ENCODE peak calls at places on chromosome 22, in seven cellular contexts. One of them, this sample, is unnamed.
A peak's percentile ranks its signal among the peaks of the same experiment; 100 is the strongest.

GRCh38 chr22:24807284-24807950 is 1.4 kb downstream of the SGSM1 start:
- DNase-seq in tibial nerve: peak; percentile 51
- DNase-seq in uterus: peak; percentile 20
- DNase-seq in activated naive CD4-positive, alpha-beta T cell treated with anti-CD3 and anti-CD28 coated beads, Interleukin-2, amount 50 U/mL, for 16 hours: no peak
- DNase-seq in T-cell: no peak
- DNase-seq in NCI-H1417: no peak
- DNase-seq in substantia nigra: no peak
- DNase-seq in this sample: no peak

GRCh38 chr22:32542332-32543019 is 67.9 kb downstream of the FBXO7 start:
- DNase-seq in tibial nerve: peak; percentile 40
- DNase-seq in uterus: peak; percentile 79
- DNase-seq in activated naive CD4-positive, alpha-beta T cell treated with anti-CD3 and anti-CD28 coated beads, Interleukin-2, amount 50 U/mL, for 16 hours: no peak
- DNase-seq in T-cell: no peak
- DNase-seq in NCI-H1417: no peak
- DNase-seq in substantia nigra: no peak
- DNase-seq in this sample: peak; percentile 91

GRCh38 chr22:36409911-36410756 is 22.4 kb upstream of the MYH9 start:
- DNase-seq in tibial nerve: no peak
- DNase-seq in uterus: peak; percentile 27
- DNase-seq in activated naive CD4-positive, alpha-beta T cell treated with anti-CD3 and anti-CD28 coated beads, Interleukin-2, amount 50 U/mL, for 16 hours: peak; percentile 69
- DNase-seq in T-cell: peak; percentile 53
- DNase-seq in NCI-H1417: peak; percentile 95
- DNase-seq in substantia nigra: no peak
- DNase-seq in this sample: no peak

GRCh38 chr22:49104434-49104833 is 723.2 kb downstream of the BRD1 start:
- DNase-seq in tibial nerve: no peak
- DNase-seq in uterus: no peak
- DNase-seq in activated naive CD4-positive, alpha-beta T cell treated with anti-CD3 and anti-CD28 coated beads, Interleukin-2, amount 50 U/mL, for 16 hours: no peak
- DNase-seq in T-cell: no peak
- DNase-seq in NCI-H1417: no peak
- DNase-seq in substantia nigra: no peak
- DNase-seq in this sample: no peak

GRCh38 chr22:49918911-49919881 is 762 bp downstream of the CRELD2 start:
- DNase-seq in tibial nerve: no peak
- DNase-seq in uterus: peak; percentile 41
- DNase-seq in activated naive CD4-positive, alpha-beta T cell treated with anti-CD3 and anti-CD28 coated beads, Interleukin-2, amount 50 U/mL, for 16 hours: no peak
- DNase-seq in T-cell: no peak
- DNase-seq in NCI-H1417: no peak
- DNase-seq in substantia nigra: no peak
- DNase-seq in this sample: no peak

GRCh38 chr22:38531251-38531956 is 25.3 kb upstream of the DDX17 start:
- DNase-seq in tibial nerve: no peak
- DNase-seq in uterus: no peak
- DNase-seq in activated naive CD4-positive, alpha-beta T cell treated with anti-CD3 and anti-CD28 coated beads, Interleukin-2, amount 50 U/mL, for 16 hours: no peak
- DNase-seq in T-cell: no peak
- DNase-seq in NCI-H1417: no peak
- DNase-seq in substantia nigra: no peak
- DNase-seq in this sample: no peak

GRCh38 chr22:39216143-39216490 is 28.7 kb downstream of the PDGFB start:
- DNase-seq in tibial nerve: no peak
- DNase-seq in uterus: no peak
- DNase-seq in activated naive CD4-positive, alpha-beta T cell treated with anti-CD3 and anti-CD28 coated beads, Interleukin-2, amount 50 U/mL, for 16 hours: no peak
- DNase-seq in T-cell: no peak
- DNase-seq in NCI-H1417: no peak
- DNase-seq in substantia nigra: no peak
- DNase-seq in this sample: no peak

GRCh38 chr22:17547995-17548755 is 15.1 kb upstream of the SLC25A18 start:
- DNase-seq in tibial nerve: no peak
- DNase-seq in uterus: no peak
- DNase-seq in activated naive CD4-positive, alpha-beta T cell treated with anti-CD3 and anti-CD28 coated beads, Interleukin-2, amount 50 U/mL, for 16 hours: no peak
- DNase-seq in T-cell: no peak
- DNase-seq in NCI-H1417: no peak
- DNase-seq in substantia nigra: no peak
- DNase-seq in this sample: no peak

GRCh38 chr22:26559961-26560575 is 29.9 kb downstream of the TPST2 start:
- DNase-seq in tibial nerve: no peak
- DNase-seq in uterus: no peak
- DNase-seq in activated naive CD4-positive, alpha-beta T cell treated with anti-CD3 and anti-CD28 coated beads, Interleukin-2, amount 50 U/mL, for 16 hours: no peak
- DNase-seq in T-cell: no peak
- DNase-seq in NCI-H1417: no peak
- DNase-seq in substantia nigra: no peak
- DNase-seq in this sample: no peak

GRCh38 chr22:27381960-27382742 is 419.4 kb downstream of the MN1 start:
- DNase-seq in tibial nerve: no peak
- DNase-seq in uterus: no peak
- DNase-seq in activated naive CD4-positive, alpha-beta T cell treated with anti-CD3 and anti-CD28 coated beads, Interleukin-2, amount 50 U/mL, for 16 hours: no peak
- DNase-seq in T-cell: no peak
- DNase-seq in NCI-H1417: no peak
- DNase-seq in substantia nigra: no peak
- DNase-seq in this sample: no peak

GRCh38 chr22:37499006-37499707 is 13.0 kb upstream of the MFNG start:
- DNase-seq in tibial nerve: no peak
- DNase-seq in uterus: no peak
- DNase-seq in activated naive CD4-positive, alpha-beta T cell treated with anti-CD3 and anti-CD28 coated beads, Interleukin-2, amount 50 U/mL, for 16 hours: no peak
- DNase-seq in T-cell: no peak
- DNase-seq in NCI-H1417: no peak
- DNase-seq in substantia nigra: no peak
- DNase-seq in this sample: no peak

GRCh38 chr22:42269407-42270177 is 861 bp downstream of the TCF20 start:
- DNase-seq in tibial nerve: no peak
- DNase-seq in uterus: peak; percentile 40
- DNase-seq in activated naive CD4-positive, alpha-beta T cell treated with anti-CD3 and anti-CD28 coated beads, Interleukin-2, amount 50 U/mL, for 16 hours: peak; percentile 73
- DNase-seq in T-cell: peak; percentile 52
- DNase-seq in NCI-H1417: peak; percentile 8
- DNase-seq in substantia nigra: no peak
- DNase-seq in this sample: peak; percentile 49

GRCh38 chr22:27597703-27598444 is 203.7 kb downstream of the MN1 start:
- DNase-seq in tibial nerve: no peak
- DNase-seq in uterus: no peak
- DNase-seq in activated naive CD4-positive, alpha-beta T cell treated with anti-CD3 and anti-CD28 coated beads, Interleukin-2, amount 50 U/mL, for 16 hours: no peak
- DNase-seq in T-cell: no peak
- DNase-seq in NCI-H1417: no peak
- DNase-seq in substantia nigra: no peak
- DNase-seq in this sample: no peak

GRCh38 chr22:31490496-31490925 is 869 bp upstream of the EIF4ENIF1 start:
- DNase-seq in tibial nerve: peak; percentile 34
- DNase-seq in uterus: no peak
- DNase-seq in activated naive CD4-positive, alpha-beta T cell treated with anti-CD3 and anti-CD28 coated beads, Interleukin-2, amount 50 U/mL, for 16 hours: peak; percentile 49
- DNase-seq in T-cell: peak; percentile 36
- DNase-seq in NCI-H1417: no peak
- DNase-seq in substantia nigra: peak; percentile 13
- DNase-seq in this sample: peak; percentile 43

GRCh38 chr22:23166841-23167610 is 13.3 kb upstream of the BCR start:
- DNase-seq in tibial nerve: no peak
- DNase-seq in uterus: no peak
- DNase-seq in activated naive CD4-positive, alpha-beta T cell treated with anti-CD3 and anti-CD28 coated beads, Interleukin-2, amount 50 U/mL, for 16 hours: no peak
- DNase-seq in T-cell: no peak
- DNase-seq in NCI-H1417: peak; percentile 54
- DNase-seq in substantia nigra: no peak
- DNase-seq in this sample: peak; percentile 73

GRCh38 chr22:31284241-31284745 is 8.0 kb downstream of the PIK3IP1 start:
- DNase-seq in tibial nerve: no peak
- DNase-seq in uterus: no peak
- DNase-seq in activated naive CD4-positive, alpha-beta T cell treated with anti-CD3 and anti-CD28 coated beads, Interleukin-2, amount 50 U/mL, for 16 hours: no peak
- DNase-seq in T-cell: no peak
- DNase-seq in NCI-H1417: no peak
- DNase-seq in substantia nigra: no peak
- DNase-seq in this sample: no peak

GRCh38 chr22:38175206-38176118 is 6.2 kb downstream of the PLA2G6 start:
- DNase-seq in tibial nerve: no peak
- DNase-seq in uterus: no peak
- DNase-seq in activated naive CD4-positive, alpha-beta T cell treated with anti-CD3 and anti-CD28 coated beads, Interleukin-2, amount 50 U/mL, for 16 hours: no peak
- DNase-seq in T-cell: no peak
- DNase-seq in NCI-H1417: no peak
- DNase-seq in substantia nigra: no peak
- DNase-seq in this sample: no peak

GRCh38 chr22:39545310-39546063 is 12.9 kb upstream of the RPS19BP1 start:
- DNase-seq in tibial nerve: no peak
- DNase-seq in uterus: no peak
- DNase-seq in activated naive CD4-positive, alpha-beta T cell treated with anti-CD3 and anti-CD28 coated beads, Interleukin-2, amount 50 U/mL, for 16 hours: peak; percentile 69
- DNase-seq in T-cell: peak; percentile 55
- DNase-seq in NCI-H1417: no peak
- DNase-seq in substantia nigra: no peak
- DNase-seq in this sample: no peak

GRCh38 chr22:32482708-32483107 is 8.1 kb downstream of the FBXO7 start:
- DNase-seq in tibial nerve: no peak
- DNase-seq in uterus: no peak
- DNase-seq in activated naive CD4-positive, alpha-beta T cell treated with anti-CD3 and anti-CD28 coated beads, Interleukin-2, amount 50 U/mL, for 16 hours: peak; percentile 39
- DNase-seq in T-cell: no peak
- DNase-seq in NCI-H1417: no peak
- DNase-seq in substantia nigra: no peak
- DNase-seq in this sample: no peak

GRCh38 chr22:30882974-30883533 is 85.5 kb downstream of the MORC2 start:
- DNase-seq in tibial nerve: no peak
- DNase-seq in uterus: no peak
- DNase-seq in activated naive CD4-positive, alpha-beta T cell treated with anti-CD3 and anti-CD28 coated beads, Interleukin-2, amount 50 U/mL, for 16 hours: no peak
- DNase-seq in T-cell: no peak
- DNase-seq in NCI-H1417: no peak
- DNase-seq in substantia nigra: no peak
- DNase-seq in this sample: no peak

GRCh38 chr22:16845465-16845864 is 20.3 kb upstream of the XKR3 start:
- DNase-seq in tibial nerve: no peak
- DNase-seq in uterus: no peak
- DNase-seq in activated naive CD4-positive, alpha-beta T cell treated with anti-CD3 and anti-CD28 coated beads, Interleukin-2, amount 50 U/mL, for 16 hours: no peak
- DNase-seq in T-cell: no peak
- DNase-seq in NCI-H1417: no peak
- DNase-seq in substantia nigra: no peak
- DNase-seq in this sample: no peak

GRCh38 chr22:32866953-32867352 is 65.4 kb downstream of the TIMP3 start:
- DNase-seq in tibial nerve: no peak
- DNase-seq in uterus: no peak
- DNase-seq in activated naive CD4-positive, alpha-beta T cell treated with anti-CD3 and anti-CD28 coated beads, Interleukin-2, amount 50 U/mL, for 16 hours: no peak
- DNase-seq in T-cell: no peak
- DNase-seq in NCI-H1417: no peak
- DNase-seq in substantia nigra: no peak
- DNase-seq in this sample: no peak

GRCh38 chr22:17888855-17889254 is 114.6 kb upstream of the BID start:
- DNase-seq in tibial nerve: no peak
- DNase-seq in uterus: no peak
- DNase-seq in activated naive CD4-positive, alpha-beta T cell treated with anti-CD3 and anti-CD28 coated beads, Interleukin-2, amount 50 U/mL, for 16 hours: no peak
- DNase-seq in T-cell: no peak
- DNase-seq in NCI-H1417: no peak
- DNase-seq in substantia nigra: no peak
- DNase-seq in this sample: no peak

GRCh38 chr22:39839917-39840510 is 53.5 kb downstream of the ENTHD1 start:
- DNase-seq in tibial nerve: no peak
- DNase-seq in uterus: no peak
- DNase-seq in activated naive CD4-positive, alpha-beta T cell treated with anti-CD3 and anti-CD28 coated beads, Interleukin-2, amount 50 U/mL, for 16 hours: peak; percentile 47
- DNase-seq in T-cell: no peak
- DNase-seq in NCI-H1417: no peak
- DNase-seq in substantia nigra: no peak
- DNase-seq in this sample: no peak

GRCh38 chr22:29450222-29450621 is 11.8 kb downstream of the RFPL1 start:
- DNase-seq in tibial nerve: no peak
- DNase-seq in uterus: no peak
- DNase-seq in activated naive CD4-positive, alpha-beta T cell treated with anti-CD3 and anti-CD28 coated beads, Interleukin-2, amount 50 U/mL, for 16 hours: no peak
- DNase-seq in T-cell: no peak
- DNase-seq in NCI-H1417: no peak
- DNase-seq in substantia nigra: no peak
- DNase-seq in this sample: no peak

GRCh38 chr22:23896166-23896522 is 2.0 kb downstream of the MIF start:
- DNase-seq in tibial nerve: no peak
- DNase-seq in uterus: no peak
- DNase-seq in activated naive CD4-positive, alpha-beta T cell treated with anti-CD3 and anti-CD28 coated beads, Interleukin-2, amount 50 U/mL, for 16 hours: no peak
- DNase-seq in T-cell: no peak
- DNase-seq in NCI-H1417: no peak
- DNase-seq in substantia nigra: no peak
- DNase-seq in this sample: no peak

GRCh38 chr22:41215926-41216325 is 10.8 kb downstream of the L3MBTL2 start:
- DNase-seq in tibial nerve: no peak
- DNase-seq in uterus: no peak
- DNase-seq in activated naive CD4-positive, alpha-beta T cell treated with anti-CD3 and anti-CD28 coated beads, Interleukin-2, amount 50 U/mL, for 16 hours: no peak
- DNase-seq in T-cell: no peak
- DNase-seq in NCI-H1417: no peak
- DNase-seq in substantia nigra: no peak
- DNase-seq in this sample: no peak

GRCh38 chr22:24289138-24289537 is 18.5 kb downstream of the SPECC1L start:
- DNase-seq in tibial nerve: no peak
- DNase-seq in uterus: no peak
- DNase-seq in activated naive CD4-positive, alpha-beta T cell treated with anti-CD3 and anti-CD28 coated beads, Interleukin-2, amount 50 U/mL, for 16 hours: no peak
- DNase-seq in T-cell: no peak
- DNase-seq in NCI-H1417: no peak
- DNase-seq in substantia nigra: no peak
- DNase-seq in this sample: no peak